ENCODE peak calls at places on chromosomes 1 and 21, in four cellular contexts. B, S, L and K are unnamed samples.

GRCh38 chr1:9191216-9191615 is 43.4 kb upstream of the H6PD start:
- DNase-seq in B (no peak), S (no peak), L (no peak), K (no peak)

GRCh38 chr1:39735731-39736130 is 3.0 kb upstream of the PPIE start:
- DNase-seq in S (no peak), B (no peak), L (no peak), K (no peak)

GRCh38 chr1:17520473-17521319 is 18.8 kb upstream of the ARHGEF10L start:
- DNase-seq in S (no peak), B (no peak), L (no peak), K (no peak)

GRCh38 chr1:52520149-52520548 is 32.7 kb downstream of the TUT4 start:
- DNase-seq in L (no peak), S (peak; percentile 17), B (no peak), K (no peak)

GRCh38 chr21:42670884-42671283 is 17.5 kb downstream of the PDE9A start:
- DNase-seq in L (no peak), B (no peak), S (no peak), K (no peak)

GRCh38 chr1:225763815-225764548 is 13.6 kb upstream of the SRP9 start:
- DNase-seq in S (peak; percentile 93), B (peak; percentile 46), L (peak; percentile 62), K (no peak)

GRCh38 chr1:163346326-163346870 is 24.6 kb downstream of the NUF2 start:
- DNase-seq in B (no peak), L (no peak), S (no peak), K (no peak)

GRCh38 chr1:157429841-157430240 is 122.5 kb downstream of the FCRL5 start:
- DNase-seq in L (no peak), S (peak; percentile 67), B (no peak), K (no peak)

GRCh38 chr1:18883636-18884418 is 18.5 kb downstream of the ALDH4A1 start:
- DNase-seq in B (peak; percentile 81), L (peak; percentile 67), S (peak; percentile 78), K (peak; percentile 78)

GRCh38 chr1:245179706-245180105 is 24.9 kb downstream of the KIF26B start:
- DNase-seq in L (no peak), B (no peak), S (no peak), K (no peak)

GRCh38 chr1:237799762-237800474 is 90.8 kb downstream of the ZP4 start:
- DNase-seq in B (peak; percentile 81), L (peak; percentile 53), S (peak; percentile 74), K (peak; percentile 32)

GRCh38 chr21:27648560-27648959 is 681.7 kb upstream of the ADAMTS5 start:
- DNase-seq in S (peak; percentile 81), L (no peak), B (no peak), K (no peak)

GRCh38 chr1:15341634-15342375 is 67.9 kb upstream of the EFHD2 start:
- DNase-seq in B (no peak), S (peak; percentile 42), L (no peak), K (no peak)

GRCh38 chr1:65949933-65950332 is 157.2 kb downstream of the PDE4B start:
- DNase-seq in B (no peak), S (no peak), L (no peak), K (no peak)

GRCh38 chr1:86503477-86504129 is 34.9 kb downstream of the CLCA1 start:
- DNase-seq in L (peak; percentile 71), B (no peak), S (peak; percentile 67), K (peak; percentile 56)
- H3K4me3 ChIP-seq in L (peak overlapping the region; percentile 52), B (no peak overlapping the region), S (no peak overlapping the region), K (peak overlapping the region; percentile 59)

GRCh38 chr21:34802180-34802899 is 133.5 kb downstream of the CLIC6 start:
- DNase-seq in B (no peak), S (no peak), L (no peak), K (no peak)
- H3K36me3 ChIP-seq in B (no peaks in the 10 kb centered on the region), S (no peaks in the 10 kb centered on the region), L (no peaks in the 10 kb centered on the region), K (no peaks in the 10 kb centered on the region)

GRCh38 chr1:84435159-84435558 is 36.9 kb downstream of the DNASE2B start:
- DNase-seq in S (no peak), B (no peak), L (no peak), K (no peak)
- H3K27ac ChIP-seq in S (no peak overlapping the region), B (no peak overlapping the region), L (no peak overlapping the region), K (no peak overlapping the region)

GRCh38 chr1:154751690-154752089 is 118.4 kb downstream of the KCNN3 start:
- DNase-seq in L (no peak), B (no peak), S (peak; percentile 90), K (no peak)
- H3K4me3 ChIP-seq in L (no peak overlapping the region), B (no peak overlapping the region), S (no peak overlapping the region), K (no peak overlapping the region)

DNA sequence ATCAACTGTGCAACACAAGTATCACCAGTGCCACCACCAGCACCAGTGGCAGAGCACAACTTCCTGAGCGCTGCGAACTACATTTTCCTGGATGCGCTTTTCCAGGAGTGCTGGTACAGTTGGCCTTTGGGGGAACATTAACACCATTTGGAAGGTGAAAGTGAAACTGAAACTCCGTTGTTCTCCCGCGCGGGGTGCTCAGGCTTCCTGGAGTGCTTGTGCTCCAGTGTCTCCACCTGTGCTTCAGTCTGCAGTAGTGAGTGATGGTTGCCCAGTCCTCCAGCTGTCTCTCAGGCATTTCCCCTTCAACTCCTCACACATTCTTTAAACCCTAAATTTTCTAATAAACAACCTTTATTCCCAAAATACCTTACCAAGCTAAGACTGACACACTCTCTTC is 187.8 kb downstream of the LRRIQ3 start:
- DNase-seq in B (no peak), L (no peak), S (no peak), K (no peak)
- H3K36me3 ChIP-seq in B (no peaks in the 10 kb centered on the region), L (no peaks in the 10 kb centered on the region), S (no peaks in the 10 kb centered on the region), K (no peaks in the 10 kb centered on the region)

DNA sequence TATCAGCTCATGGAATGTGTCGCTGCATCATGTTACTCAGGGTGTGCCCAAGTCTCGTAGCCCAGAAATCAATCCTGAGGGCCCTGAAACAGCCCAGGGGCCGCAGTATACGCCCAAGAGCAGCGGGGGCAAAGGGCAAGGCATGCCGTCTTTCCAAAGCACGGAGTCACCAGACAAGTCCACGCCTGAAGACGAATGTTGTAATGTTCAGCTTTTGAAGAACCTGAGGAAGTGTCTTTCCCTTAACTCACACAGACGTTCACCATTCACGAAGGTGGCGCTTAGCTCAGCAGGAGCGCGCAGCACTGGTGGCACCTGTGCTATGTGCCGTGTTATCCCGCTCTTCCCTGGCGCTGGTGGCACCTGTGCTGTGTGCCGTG is 18.8 kb upstream of the PWP2 start:
- DNase-seq in B (no peak), L (no peak), S (no peak), K (no peak)
- H3K27ac ChIP-seq in B (no peak overlapping the region), L (peak overlapping the region; percentile 80), S (no peak overlapping the region), K (peak overlapping the region; percentile 88)